ENCODE peak calls at places on chromosomes 6 and 20, in eight cellular contexts. One of them, this sample, is unnamed.

GRCh38 chr6:49692534-49692933 is 20.8 kb downstream of the CRISP2 start:
- DNase-seq in cardiac fibroblast: no peak
- DNase-seq in fibroblast of lung: no peak
- DNase-seq in cardiac muscle cell: no peak
- DNase-seq in PC-3: no peak
- DNase-seq in upper lobe of right lung: no peak
- DNase-seq in upper lobe of left lung: no peak
- DNase-seq in epithelial cell of proximal tubule: no peak
- DNase-seq in this sample: no peak

GRCh38 chr6:1630771-1631217 is 21.1 kb downstream of the FOXC1 start:
- DNase-seq in fibroblast of lung: peak
- DNase-seq in cardiac fibroblast: peak
- DNase-seq in PC-3: no peak
- DNase-seq in upper lobe of right lung: no peak
- DNase-seq in cardiac muscle cell: no peak
- DNase-seq in epithelial cell of proximal tubule: no peak
- DNase-seq in upper lobe of left lung: no peak
- DNase-seq in this sample: no peak

GRCh38 chr20:44885392-44886275 is at the start of gene YWHAB:
- DNase-seq in epithelial cell of proximal tubule: peak
- DNase-seq in upper lobe of left lung: peak
- DNase-seq in fibroblast of lung: peak
- DNase-seq in PC-3: peak
- DNase-seq in upper lobe of right lung: peak
- DNase-seq in cardiac muscle cell: peak
- DNase-seq in cardiac fibroblast: peak
- DNase-seq in this sample: peak

GRCh38 chr6:6843057-6843627 is 254.6 kb downstream of the LY86 start:
- DNase-seq in epithelial cell of proximal tubule: no peak
- DNase-seq in upper lobe of left lung: no peak
- DNase-seq in upper lobe of right lung: no peak
- DNase-seq in cardiac fibroblast: peak
- DNase-seq in PC-3: peak
- DNase-seq in cardiac muscle cell: no peak
- DNase-seq in fibroblast of lung: peak
- DNase-seq in this sample: no peak

GRCh38 chr6:33418690-33419291 is 884 bp upstream of the CUTA start:
- DNase-seq in upper lobe of left lung: no peak
- DNase-seq in fibroblast of lung: peak
- DNase-seq in PC-3: no peak
- DNase-seq in upper lobe of right lung: no peak
- DNase-seq in cardiac fibroblast: peak
- DNase-seq in cardiac muscle cell: no peak
- DNase-seq in epithelial cell of proximal tubule: no peak
- DNase-seq in this sample: no peak

GRCh38 chr6:106974337-106974998 is at the start of gene CD24:
- DNase-seq in upper lobe of right lung: peak
- DNase-seq in cardiac fibroblast: no peak
- DNase-seq in fibroblast of lung: peak
- DNase-seq in upper lobe of left lung: peak
- DNase-seq in epithelial cell of proximal tubule: no peak
- DNase-seq in PC-3: peak
- DNase-seq in cardiac muscle cell: peak
- DNase-seq in this sample: no peak

GRCh38 chr6:42182101-42182500 is 8.9 kb downstream of the GUCA1A start:
- DNase-seq in upper lobe of right lung: no peak
- DNase-seq in PC-3: no peak
- DNase-seq in upper lobe of left lung: no peak
- DNase-seq in cardiac muscle cell: no peak
- DNase-seq in fibroblast of lung: no peak
- DNase-seq in epithelial cell of proximal tubule: no peak
- DNase-seq in cardiac fibroblast: no peak
- DNase-seq in this sample: no peak

GRCh38 chr20:48697845-48698491 is 129.8 kb downstream of the PREX1 start:
- DNase-seq in PC-3: peak
- DNase-seq in fibroblast of lung: peak
- DNase-seq in upper lobe of right lung: peak
- DNase-seq in upper lobe of left lung: no peak
- DNase-seq in cardiac fibroblast: peak
- DNase-seq in cardiac muscle cell: peak
- DNase-seq in epithelial cell of proximal tubule: peak
- DNase-seq in this sample: peak

GRCh38 chr6:33720998-33721397 is 9.5 kb upstream of the UQCC2 start:
- DNase-seq in cardiac fibroblast: no peak
- DNase-seq in fibroblast of lung: no peak
- DNase-seq in PC-3: peak
- DNase-seq in cardiac muscle cell: no peak
- DNase-seq in upper lobe of right lung: no peak
- DNase-seq in epithelial cell of proximal tubule: no peak
- DNase-seq in upper lobe of left lung: no peak
- DNase-seq in this sample: no peak

GRCh38 chr6:163327936-163328335 is 86.6 kb upstream of the QKI start:
- DNase-seq in PC-3: no peak
- DNase-seq in cardiac fibroblast: no peak
- DNase-seq in upper lobe of right lung: no peak
- DNase-seq in epithelial cell of proximal tubule: no peak
- DNase-seq in upper lobe of left lung: no peak
- DNase-seq in fibroblast of lung: no peak
- DNase-seq in cardiac muscle cell: no peak
- DNase-seq in this sample: peak

GRCh38 chr6:107740496-107741190 is 83.5 kb downstream of the SCML4 start:
- DNase-seq in upper lobe of left lung: no peak
- DNase-seq in epithelial cell of proximal tubule: no peak
- DNase-seq in cardiac fibroblast: no peak
- DNase-seq in PC-3: no peak
- DNase-seq in upper lobe of right lung: no peak
- DNase-seq in cardiac muscle cell: no peak
- DNase-seq in fibroblast of lung: no peak
- DNase-seq in this sample: no peak

GRCh38 chr6:142088858-142089216 is 43.9 kb upstream of the GJE1 start:
- DNase-seq in epithelial cell of proximal tubule: peak
- DNase-seq in fibroblast of lung: peak
- DNase-seq in PC-3: peak
- DNase-seq in cardiac fibroblast: peak
- DNase-seq in upper lobe of left lung: peak
- DNase-seq in cardiac muscle cell: peak
- DNase-seq in upper lobe of right lung: peak
- DNase-seq in this sample: peak

GRCh38 chr6:79946773-79947190 is 571 bp downstream of the ELOVL4 start:
- DNase-seq in cardiac fibroblast: peak
- DNase-seq in cardiac muscle cell: peak
- DNase-seq in fibroblast of lung: peak
- DNase-seq in epithelial cell of proximal tubule: no peak
- DNase-seq in PC-3: peak
- DNase-seq in upper lobe of right lung: no peak
- DNase-seq in upper lobe of left lung: no peak
- DNase-seq in this sample: peak

GRCh38 chr20:36654506-36654905 is 8.5 kb upstream of the SLA2 start:
- DNase-seq in cardiac fibroblast: no peak
- DNase-seq in cardiac muscle cell: no peak
- DNase-seq in PC-3: no peak
- DNase-seq in epithelial cell of proximal tubule: no peak
- DNase-seq in upper lobe of right lung: no peak
- DNase-seq in fibroblast of lung: no peak
- DNase-seq in upper lobe of left lung: no peak
- DNase-seq in this sample: no peak

GRCh38 chr20:36493801-36494114 is 47.6 kb upstream of the MYL9 start:
- DNase-seq in fibroblast of lung: peak
- DNase-seq in PC-3: no peak
- DNase-seq in upper lobe of right lung: no peak
- DNase-seq in epithelial cell of proximal tubule: peak
- DNase-seq in cardiac muscle cell: no peak
- DNase-seq in upper lobe of left lung: no peak
- DNase-seq in cardiac fibroblast: peak
- DNase-seq in this sample: no peak

GRCh38 chr6:149567846-149568585 is 1.8 kb downstream of the GINM1 start:
- DNase-seq in fibroblast of lung: no peak
- DNase-seq in upper lobe of right lung: no peak
- DNase-seq in PC-3: no peak
- DNase-seq in cardiac fibroblast: no peak
- DNase-seq in cardiac muscle cell: no peak
- DNase-seq in epithelial cell of proximal tubule: no peak
- DNase-seq in upper lobe of left lung: no peak
- DNase-seq in this sample: no peak

GRCh38 chr20:32493356-32493755 is 91.8 kb downstream of the NOL4L start:
- DNase-seq in fibroblast of lung: no peak
- DNase-seq in upper lobe of right lung: no peak
- DNase-seq in PC-3: no peak
- DNase-seq in upper lobe of left lung: no peak
- DNase-seq in epithelial cell of proximal tubule: no peak
- DNase-seq in cardiac fibroblast: no peak
- DNase-seq in cardiac muscle cell: no peak
- DNase-seq in this sample: no peak

GRCh38 chr6:149884215-149884614 is 13.7 kb downstream of the RAET1E start:
- DNase-seq in fibroblast of lung: peak
- DNase-seq in cardiac muscle cell: no peak
- DNase-seq in cardiac fibroblast: peak
- DNase-seq in epithelial cell of proximal tubule: no peak
- DNase-seq in upper lobe of left lung: no peak
- DNase-seq in PC-3: no peak
- DNase-seq in upper lobe of right lung: peak
- DNase-seq in this sample: no peak

GRCh38 chr6:69456086-69456485 is 340.7 kb downstream of the LMBRD1 start:
- DNase-seq in PC-3: no peak
- DNase-seq in cardiac muscle cell: no peak
- DNase-seq in upper lobe of left lung: no peak
- DNase-seq in upper lobe of right lung: no peak
- DNase-seq in fibroblast of lung: no peak
- DNase-seq in cardiac fibroblast: no peak
- DNase-seq in epithelial cell of proximal tubule: no peak
- DNase-seq in this sample: no peak

GRCh38 chr6:66558189-66558588 is 851.2 kb upstream of the EYS start:
- DNase-seq in cardiac fibroblast: no peak
- DNase-seq in cardiac muscle cell: no peak
- DNase-seq in fibroblast of lung: no peak
- DNase-seq in epithelial cell of proximal tubule: no peak
- DNase-seq in upper lobe of right lung: no peak
- DNase-seq in upper lobe of left lung: no peak
- DNase-seq in PC-3: peak
- DNase-seq in this sample: peak

GRCh38 chr6:65299236-65299635 is 407.8 kb downstream of the EYS start:
- DNase-seq in epithelial cell of proximal tubule: no peak
- DNase-seq in upper lobe of right lung: no peak
- DNase-seq in cardiac muscle cell: no peak
- DNase-seq in fibroblast of lung: no peak
- DNase-seq in upper lobe of left lung: no peak
- DNase-seq in PC-3: no peak
- DNase-seq in cardiac fibroblast: no peak
- DNase-seq in this sample: no peak

DNA sequence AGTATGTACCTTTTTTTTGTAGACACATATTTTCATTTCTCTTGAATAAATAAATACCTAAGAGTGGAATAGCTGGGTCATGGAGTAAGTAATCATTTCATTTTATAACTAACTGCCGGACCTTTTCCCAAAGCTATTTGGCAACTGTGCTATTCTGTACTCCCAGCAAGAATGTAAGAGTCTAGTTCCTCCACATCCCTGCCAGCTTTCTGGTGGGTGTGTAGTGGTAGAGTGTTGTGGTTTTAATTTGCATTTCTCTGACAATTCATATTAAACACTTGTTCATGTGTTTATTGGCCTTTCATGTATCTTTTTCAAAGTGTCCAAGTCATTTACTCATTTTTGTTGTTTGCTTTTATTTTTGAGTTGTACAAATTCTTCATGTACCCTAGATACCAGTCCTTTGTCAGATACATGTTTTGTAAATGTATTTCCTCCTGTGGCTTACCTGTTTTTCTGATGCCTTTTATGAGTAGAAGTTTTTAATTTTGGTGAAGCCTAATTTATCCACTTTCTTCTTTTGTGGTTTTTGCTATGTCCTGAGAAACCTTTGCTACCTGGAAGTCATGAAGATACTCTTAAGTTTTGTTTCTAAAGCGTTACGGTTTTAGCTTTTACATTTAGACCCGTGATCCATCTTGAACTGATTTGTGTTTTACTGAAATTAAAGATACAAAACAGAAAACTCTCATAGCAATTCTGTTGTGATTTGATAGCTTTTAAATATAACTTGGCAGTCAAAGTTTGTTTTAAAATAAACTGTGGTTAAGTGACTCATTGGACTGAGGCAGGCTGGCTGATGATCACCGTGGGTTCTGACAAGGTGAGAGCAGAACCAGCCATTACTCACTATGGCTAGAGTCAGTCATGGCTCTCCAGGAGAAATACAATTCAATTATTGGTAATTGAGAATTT is 7.9 kb downstream of the MYLIP start:
- DNase-seq in epithelial cell of proximal tubule: peak
- DNase-seq in upper lobe of left lung: no peak
- DNase-seq in upper lobe of right lung: no peak
- DNase-seq in fibroblast of lung: peak
- DNase-seq in PC-3: peak
- DNase-seq in cardiac muscle cell: no peak
- DNase-seq in cardiac fibroblast: peak
- DNase-seq in this sample: no peak
- H3K4me3 ChIP-seq in epithelial cell of proximal tubule: no peak
- H3K4me3 ChIP-seq in upper lobe of left lung: peak
- H3K4me3 ChIP-seq in upper lobe of right lung: peak
- H3K4me3 ChIP-seq in fibroblast of lung: peak
- H3K4me3 ChIP-seq in PC-3: peak
- H3K4me3 ChIP-seq in cardiac muscle cell: no peak
- H3K4me3 ChIP-seq in cardiac fibroblast: no peak
- H3K4me3 ChIP-seq in this sample: no peak

GRCh38 chr20:3421985-3422384 is 14.5 kb upstream of the DNAAF9 start:
- DNase-seq in cardiac muscle cell: no peak
- DNase-seq in upper lobe of left lung: no peak
- DNase-seq in cardiac fibroblast: no peak
- DNase-seq in fibroblast of lung: no peak
- DNase-seq in upper lobe of right lung: no peak
- DNase-seq in PC-3: no peak
- DNase-seq in epithelial cell of proximal tubule: no peak
- DNase-seq in this sample: no peak
- H3K4me3 ChIP-seq in cardiac muscle cell: no peak
- H3K4me3 ChIP-seq in upper lobe of left lung: no peak
- H3K4me3 ChIP-seq in cardiac fibroblast: no peak
- H3K4me3 ChIP-seq in fibroblast of lung: no peak
- H3K4me3 ChIP-seq in upper lobe of right lung: no peak
- H3K4me3 ChIP-seq in PC-3: no peak
- H3K4me3 ChIP-seq in epithelial cell of proximal tubule: no peak
- H3K4me3 ChIP-seq in this sample: no peak

DNA sequence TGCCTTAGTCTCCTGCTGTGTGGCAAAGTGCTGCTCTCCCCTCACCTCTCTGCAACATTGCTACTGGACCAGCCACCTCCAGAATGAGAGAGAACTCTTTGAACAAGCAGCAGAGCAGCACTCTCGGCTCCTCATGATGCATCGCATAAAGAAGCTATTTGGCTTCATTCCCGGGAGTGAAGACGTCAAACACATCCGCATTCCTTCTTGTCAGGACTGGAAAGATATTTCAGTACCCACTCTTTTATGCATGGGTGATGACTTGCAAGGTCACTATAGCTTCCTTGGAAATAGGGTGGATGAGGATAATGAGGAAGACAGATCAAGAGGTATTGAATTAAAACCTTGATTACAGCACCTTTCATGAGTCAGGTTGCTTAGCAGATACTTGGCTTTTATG is 4.3 kb downstream of the CALHM4 start:
- DNase-seq in PC-3: peak
- DNase-seq in upper lobe of left lung: no peak
- DNase-seq in fibroblast of lung: peak
- DNase-seq in cardiac fibroblast: peak
- DNase-seq in epithelial cell of proximal tubule: peak
- DNase-seq in cardiac muscle cell: peak
- DNase-seq in upper lobe of right lung: no peak
- DNase-seq in this sample: peak
- H3K4me3 ChIP-seq in PC-3: no peak
- H3K4me3 ChIP-seq in upper lobe of left lung: no peak
- H3K4me3 ChIP-seq in fibroblast of lung: no peak
- H3K4me3 ChIP-seq in cardiac fibroblast: no peak
- H3K4me3 ChIP-seq in epithelial cell of proximal tubule: no peak
- H3K4me3 ChIP-seq in cardiac muscle cell: no peak
- H3K4me3 ChIP-seq in upper lobe of right lung: no peak
- H3K4me3 ChIP-seq in this sample: no peak

GRCh38 chr20:33871362-33871761 is 60.2 kb downstream of the CHMP4B start:
- DNase-seq in fibroblast of lung: no peak
- DNase-seq in cardiac fibroblast: peak
- DNase-seq in cardiac muscle cell: no peak
- DNase-seq in epithelial cell of proximal tubule: no peak
- DNase-seq in PC-3: peak
- DNase-seq in upper lobe of left lung: no peak
- DNase-seq in upper lobe of right lung: no peak
- DNase-seq in this sample: no peak
- H3K4me3 ChIP-seq in fibroblast of lung: peak
- H3K4me3 ChIP-seq in cardiac fibroblast: no peak
- H3K4me3 ChIP-seq in cardiac muscle cell: no peak
- H3K4me3 ChIP-seq in epithelial cell of proximal tubule: no peak
- H3K4me3 ChIP-seq in PC-3: peak
- H3K4me3 ChIP-seq in upper lobe of left lung: peak
- H3K4me3 ChIP-seq in upper lobe of right lung: peak
- H3K4me3 ChIP-seq in this sample: no peak